ENCODE peak calls at places on chromosome 6, in five cellular contexts. F, C, O, P and G are unnamed samples.

GRCh38 chr6:158467923-158468322 is 92.0 kb upstream of the TMEM181 start:
- DNase-seq in P (no peak), C (no peak), O (no peak), F (no peak), G (no peak)

GRCh38 chr6:141033101-141033500 is 1099.6 kb upstream of the GJE1 start:
- DNase-seq in P (no peak), C (no peak), F (no peak), O (no peak), G (no peak)

GRCh38 chr6:139514819-139515218 is 140.4 kb upstream of the CITED2 start:
- DNase-seq in O (no peak), P (no peak), F (no peak), C (no peak), G (no peak)

GRCh38 chr6:13573669-13574110 is 711 bp upstream of the SIRT5 start:
- DNase-seq in F (peak), C (no peak), P (peak), O (peak), G (no peak)

GRCh38 chr6:154933181-154933827 is 61.8 kb upstream of the TIAM2 start:
- DNase-seq in C (no peak), P (no peak), O (no peak), F (no peak), G (no peak)

GRCh38 chr6:55175078-55175777 is 913 bp downstream of the HCRTR2 start:
- DNase-seq in F (no peak), P (no peak), O (no peak), C (no peak), G (no peak)

GRCh38 chr6:43900560-43901329 is 130.7 kb downstream of the VEGFA start:
- DNase-seq in C (no peak), O (no peak), F (no peak), P (no peak), G (no peak)

GRCh38 chr6:163298079-163298807 is 116.3 kb upstream of the QKI start:
- DNase-seq in F (no peak), O (no peak), P (no peak), C (no peak), G (no peak)

GRCh38 chr6:105319331-105319730 is 83.6 kb downstream of the PREP start:
- DNase-seq in C (no peak), F (no peak), P (no peak), O (no peak), G (no peak)

GRCh38 chr6:161138545-161139303 is 135.1 kb downstream of the AGPAT4 start:
- DNase-seq in F (no peak), O (no peak), P (no peak), C (no peak), G (no peak)

GRCh38 chr6:19669206-19669605 is 168.0 kb upstream of the ID4 start:
- DNase-seq in P (no peak), O (no peak), F (no peak), C (no peak), G (no peak)

GRCh38 chr6:154474636-154475428 is 35.7 kb downstream of the CNKSR3 start:
- DNase-seq in C (no peak), O (no peak), P (no peak), F (no peak), G (no peak)

GRCh38 chr6:13259393-13259792 is 68.9 kb downstream of the TBC1D7 start:
- DNase-seq in F (no peak), O (no peak), C (no peak), P (no peak), G (peak)

GRCh38 chr6:168095741-168096250 is 16.8 kb upstream of the FRMD1 start:
- DNase-seq in C (no peak), F (peak), P (no peak), O (no peak), G (no peak)

GRCh38 chr6:5499644-5500306 is 238.5 kb downstream of the FARS2 start:
- DNase-seq in O (no peak), F (no peak), P (no peak), C (no peak), G (no peak)

GRCh38 chr6:56729719-56730118 is 87.0 kb upstream of the DST start:
- DNase-seq in O (no peak), C (no peak), P (no peak), F (no peak), G (no peak)

GRCh38 chr6:21514288-21514687 is 79.3 kb upstream of the SOX4 start:
- DNase-seq in F (no peak), O (no peak), P (no peak), C (no peak), G (no peak)

GRCh38 chr6:167806061-167806700 is 20.5 kb upstream of the AFDN start:
- DNase-seq in F (no peak), C (no peak), O (no peak), P (no peak), G (no peak)

GRCh38 chr6:10621847-10622246 is 72.6 kb downstream of the C6orf52 start:
- DNase-seq in O (no peak), P (no peak), C (no peak), F (no peak), G (no peak)

GRCh38 chr6:143750945-143751344 is 73.2 kb downstream of the PHACTR2 start:
- DNase-seq in O (no peak), P (no peak), C (no peak), F (no peak), G (no peak)

GRCh38 chr6:144931172-144932035 is 646.3 kb downstream of the UTRN start:
- DNase-seq in F (no peak), O (peak), C (no peak), P (peak), G (peak)

GRCh38 chr6:158662607-158663464 is 13.0 kb downstream of the SYTL3 start:
- DNase-seq in F (peak), C (no peak), P (no peak), O (no peak), G (no peak)

GRCh38 chr6:149045404-149045803 is 272.1 kb upstream of the TAB2 start:
- DNase-seq in O (no peak), F (no peak), C (no peak), P (peak), G (peak)

GRCh38 chr6:150463852-150464251 is 95.0 kb downstream of the IYD start:
- DNase-seq in F (no peak), C (no peak), P (no peak), O (no peak), G (no peak)

GRCh38 chr6:155187096-155187495 is 76.7 kb upstream of the CLDN20 start:
- DNase-seq in P (no peak), F (no peak), O (no peak), C (no peak), G (no peak)

GRCh38 chr6:6973721-6974120 is 134.0 kb upstream of the RREB1 start:
- DNase-seq in P (no peak), F (no peak), C (no peak), O (no peak), G (no peak)

GRCh38 chr6:47134476-47135189 is 92.5 kb upstream of the ADGRF1 start:
- DNase-seq in P (peak), F (no peak), C (no peak), O (no peak), G (no peak)

GRCh38 chr6:168937061-168937460 is 316.6 kb downstream of the THBS2 start:
- DNase-seq in F (no peak), P (no peak), C (no peak), O (no peak), G (no peak)

GRCh38 chr6:30490031-30490876 is 945 bp downstream of the HLA-E start:
- DNase-seq in O (no peak), P (peak), C (peak), F (peak), G (peak)

GRCh38 chr6:81734500-81735140 is 17.9 kb downstream of the TENT5A start:
- DNase-seq in F (no peak), P (no peak), C (no peak), O (no peak), G (no peak)

GRCh38 chr6:88626460-88626859 is 337.0 kb downstream of the RNGTT start:
- DNase-seq in O (no peak), P (no peak), F (no peak), C (no peak), G (no peak)

GRCh38 chr6:156658186-156658585 is 119.0 kb upstream of the ARID1B start:
- DNase-seq in F (no peak), C (no peak), O (no peak), P (no peak), G (no peak)

GRCh38 chr6:43809417-43810305 is 39.6 kb downstream of the VEGFA start:
- DNase-seq in O (no peak), P (no peak), C (no peak), F (no peak), G (no peak)

GRCh38 chr6:161921602-161922400 is 647.9 kb upstream of the AGPAT4 start:
- DNase-seq in O (no peak), P (no peak), F (no peak), C (no peak), G (no peak)

GRCh38 chr6:20096506-20096905 is 115.8 kb downstream of the MBOAT1 start:
- DNase-seq in O (no peak), P (no peak), C (no peak), F (no peak), G (no peak)